ENCODE peak calls at places on chromosome 3, in four cellular contexts. One of them, this sample, is unnamed.
A peak's percentile ranks its signal among the peaks of the same experiment; 100 is the strongest.

GRCh38 chr3:154548341-154548740 is 118.4 kb upstream of the GPR149 start:
- DNase-seq in IMR-90: no peak
- DNase-seq in mesenchymal stem cell: no peak
- DNase-seq in mesendoderm: no peak
- DNase-seq in this sample: peak; percentile 48

GRCh38 chr3:150830094-150830681 is 67.2 kb upstream of the SIAH2 start:
- DNase-seq in IMR-90: no peak
- DNase-seq in mesenchymal stem cell: peak; percentile 8
- DNase-seq in mesendoderm: peak; percentile 68
- DNase-seq in this sample: peak; percentile 40

GRCh38 chr3:108527109-108527508 is 16.7 kb upstream of the MYH15 start:
- DNase-seq in IMR-90: no peak
- DNase-seq in mesenchymal stem cell: peak; percentile 19
- DNase-seq in mesendoderm: peak; percentile 19
- DNase-seq in this sample: no peak

GRCh38 chr3:30344288-30344687 is 262.1 kb upstream of the TGFBR2 start:
- DNase-seq in IMR-90: no peak
- DNase-seq in mesenchymal stem cell: no peak
- DNase-seq in mesendoderm: no peak
- DNase-seq in this sample: no peak

GRCh38 chr3:37693791-37694194 is 167.9 kb upstream of the CTDSPL start:
- DNase-seq in IMR-90: no peak
- DNase-seq in mesenchymal stem cell: no peak
- DNase-seq in mesendoderm: peak; percentile 79
- DNase-seq in this sample: no peak

GRCh38 chr3:111715911-111716523 is 120.9 kb upstream of the ZBED2 start:
- DNase-seq in IMR-90: peak; percentile 45
- DNase-seq in mesenchymal stem cell: peak; percentile 46
- DNase-seq in mesendoderm: peak; percentile 42
- DNase-seq in this sample: peak; percentile 77

GRCh38 chr3:101643861-101644613 is 32.9 kb downstream of the ZBTB11 start:
- DNase-seq in IMR-90: peak; percentile 84
- DNase-seq in mesenchymal stem cell: peak; percentile 37
- DNase-seq in mesendoderm: no peak
- DNase-seq in this sample: peak; percentile 46

GRCh38 chr3:68290333-68290732 is 635.9 kb upstream of the SUCLG2 start:
- DNase-seq in IMR-90: no peak
- DNase-seq in mesenchymal stem cell: no peak
- DNase-seq in mesendoderm: no peak
- DNase-seq in this sample: no peak

GRCh38 chr3:48952510-48953118 is 34.0 kb downstream of the ARIH2 start:
- DNase-seq in IMR-90: no peak
- DNase-seq in mesenchymal stem cell: no peak
- DNase-seq in mesendoderm: peak; percentile 74
- DNase-seq in this sample: peak; percentile 45

GRCh38 chr3:190903156-190903555 is 40.7 kb upstream of the GMNC start:
- DNase-seq in IMR-90: no peak
- DNase-seq in mesenchymal stem cell: no peak
- DNase-seq in mesendoderm: no peak
- DNase-seq in this sample: no peak

GRCh38 chr3:194269610-194270145 is 81.5 kb downstream of the CPN2 start:
- DNase-seq in IMR-90: no peak
- DNase-seq in mesenchymal stem cell: peak; percentile 83
- DNase-seq in mesendoderm: peak; percentile 92
- DNase-seq in this sample: no peak

GRCh38 chr3:184549793-184550585 is 11.6 kb upstream of the EPHB3 start:
- DNase-seq in IMR-90: no peak
- DNase-seq in mesenchymal stem cell: no peak
- DNase-seq in mesendoderm: no peak
- DNase-seq in this sample: no peak

GRCh38 chr3:38614091-38614490 is 35.4 kb downstream of the SCN5A start:
- DNase-seq in IMR-90: no peak
- DNase-seq in mesenchymal stem cell: no peak
- DNase-seq in mesendoderm: no peak
- DNase-seq in this sample: no peak

GRCh38 chr3:145648396-145648795 is 512.6 kb downstream of the PLOD2 start:
- DNase-seq in IMR-90: no peak
- DNase-seq in mesenchymal stem cell: no peak
- DNase-seq in mesendoderm: no peak
- DNase-seq in this sample: no peak

GRCh38 chr3:56197259-56197965 is 270.9 kb downstream of the ERC2 start:
- DNase-seq in IMR-90: no peak
- DNase-seq in mesenchymal stem cell: no peak
- DNase-seq in mesendoderm: no peak
- DNase-seq in this sample: no peak

DNA sequence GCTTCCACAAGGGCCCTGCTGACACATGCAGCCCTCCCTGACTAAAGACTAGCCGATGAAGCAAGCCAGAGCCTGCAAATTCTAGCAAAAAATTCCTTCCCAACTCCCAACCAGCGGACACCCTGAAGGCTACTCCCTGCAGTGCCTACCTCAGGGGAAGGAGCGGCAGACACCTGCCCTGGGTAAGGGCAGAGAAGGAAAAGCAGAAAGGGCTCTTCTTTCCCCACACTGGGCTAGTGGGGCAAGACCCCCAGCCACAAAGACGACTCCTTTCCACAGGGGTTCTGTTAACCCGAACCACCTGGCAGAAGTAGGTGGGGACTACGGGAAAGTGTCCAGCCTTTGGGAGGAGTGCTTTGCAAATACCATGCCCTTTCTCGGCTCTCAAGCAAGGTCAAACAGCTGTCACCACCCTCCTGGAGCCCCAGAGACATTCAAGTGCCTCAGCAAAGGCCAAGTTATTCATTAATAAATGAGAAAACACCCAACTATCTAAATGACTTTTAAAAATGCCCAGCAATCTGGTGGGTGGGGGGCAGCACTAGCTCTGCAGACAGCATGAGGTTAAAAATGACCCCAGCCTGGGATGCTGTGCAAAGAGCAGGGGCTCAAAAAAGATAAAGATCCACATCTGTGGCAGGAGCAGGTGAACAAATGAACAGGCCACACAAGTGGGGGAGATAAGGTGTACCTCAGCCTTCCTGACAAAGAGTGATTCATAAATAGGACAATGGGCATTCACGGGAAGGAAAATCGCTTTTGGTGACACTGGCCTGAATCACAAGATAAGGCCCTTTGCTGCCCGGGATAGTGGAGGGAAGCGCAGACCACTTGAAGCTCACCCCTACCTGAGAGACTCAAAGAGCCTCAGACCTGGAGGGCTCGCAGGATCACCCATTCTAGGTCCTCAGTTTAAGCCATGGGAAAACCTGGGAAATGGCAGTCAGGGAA is 33.0 kb downstream of the CCDC12 start:
- DNase-seq in IMR-90: no peak
- DNase-seq in mesenchymal stem cell: no peak
- DNase-seq in mesendoderm: no peak
- DNase-seq in this sample: no peak
- H2BK120ac ChIP-seq in IMR-90: no peak overlapping the region
- H2BK120ac ChIP-seq in mesenchymal stem cell: no peak overlapping the region
- H2BK120ac ChIP-seq in mesendoderm: no peak overlapping the region
- H2BK120ac ChIP-seq in this sample: no peak overlapping the region

GRCh38 chr3:10505050-10505790 is at the start of gene ATP2B2:
- DNase-seq in IMR-90: no peak
- DNase-seq in mesenchymal stem cell: no peak
- DNase-seq in mesendoderm: peak; percentile 21
- DNase-seq in this sample: no peak
- H2BK120ac ChIP-seq in IMR-90: no peak within 1 kb of the TSS
- H2BK120ac ChIP-seq in mesenchymal stem cell: no peak within 1 kb of the TSS
- H2BK120ac ChIP-seq in mesendoderm: no peak within 1 kb of the TSS
- H2BK120ac ChIP-seq in this sample: no peak within 1 kb of the TSS

GRCh38 chr3:197014942-197015575 is 14.6 kb downstream of the MELTF start:
- DNase-seq in IMR-90: no peak
- DNase-seq in mesenchymal stem cell: no peak
- DNase-seq in mesendoderm: no peak
- DNase-seq in this sample: no peak
- H2BK120ac ChIP-seq in IMR-90: no peak overlapping the region
- H2BK120ac ChIP-seq in mesenchymal stem cell: no peak overlapping the region
- H2BK120ac ChIP-seq in mesendoderm: no peak overlapping the region
- H2BK120ac ChIP-seq in this sample: no peak overlapping the region

GRCh38 chr3:187188931-187189330 is 8.4 kb upstream of the RTP1 start:
- DNase-seq in IMR-90: peak; percentile 49
- DNase-seq in mesenchymal stem cell: peak; percentile 18
- DNase-seq in mesendoderm: no peak
- DNase-seq in this sample: no peak

GRCh38 chr3:187186375-187186774 is 10.9 kb upstream of the RTP1 start:
- DNase-seq in IMR-90: no peak
- DNase-seq in mesenchymal stem cell: no peak
- DNase-seq in mesendoderm: no peak
- DNase-seq in this sample: no peak

GRCh38 chr3:187183903-187184302 is 13.4 kb upstream of the RTP1 start:
- DNase-seq in IMR-90: no peak
- DNase-seq in mesenchymal stem cell: no peak
- DNase-seq in mesendoderm: no peak
- DNase-seq in this sample: peak; percentile 53

GRCh38 chr3:187185759-187186158 is 11.5 kb upstream of the RTP1 start:
- DNase-seq in IMR-90: no peak
- DNase-seq in mesenchymal stem cell: no peak
- DNase-seq in mesendoderm: peak; percentile 75
- DNase-seq in this sample: no peak

GRCh38 chr3:187186801-187187421 is 10.4 kb upstream of the RTP1 start:
- DNase-seq in IMR-90: peak; percentile 94
- DNase-seq in mesenchymal stem cell: peak; percentile 80
- DNase-seq in mesendoderm: peak; percentile 71
- DNase-seq in this sample: peak; percentile 96
- H2BK120ac ChIP-seq in IMR-90: peak overlapping the region; percentile 92
- H2BK120ac ChIP-seq in mesenchymal stem cell: no peak overlapping the region
- H2BK120ac ChIP-seq in mesendoderm: no peak overlapping the region
- H2BK120ac ChIP-seq in this sample: peak overlapping the region; percentile 40

GRCh38 chr3:157160652-157161480 is 919 bp upstream of the CCNL1 start:
- DNase-seq in IMR-90: peak; percentile 94
- DNase-seq in mesenchymal stem cell: peak; percentile 98
- DNase-seq in mesendoderm: peak; percentile 68
- DNase-seq in this sample: peak; percentile 99
- H2BK120ac ChIP-seq in IMR-90: peak overlapping the region; percentile 92
- H2BK120ac ChIP-seq in mesenchymal stem cell: no peak overlapping the region
- H2BK120ac ChIP-seq in mesendoderm: no peak overlapping the region
- H2BK120ac ChIP-seq in this sample: peak overlapping the region; percentile 99

GRCh38 chr3:110314512-110315114 is 757.0 kb upstream of the NECTIN3 start:
- DNase-seq in IMR-90: peak; percentile 39
- DNase-seq in mesenchymal stem cell: peak; percentile 68
- DNase-seq in mesendoderm: peak; percentile 82
- DNase-seq in this sample: peak; percentile 37

GRCh38 chr3:110307065-110307809 is 764.4 kb upstream of the NECTIN3 start:
- DNase-seq in IMR-90: peak; percentile 85
- DNase-seq in mesenchymal stem cell: peak; percentile 14
- DNase-seq in mesendoderm: no peak
- DNase-seq in this sample: no peak

DNA sequence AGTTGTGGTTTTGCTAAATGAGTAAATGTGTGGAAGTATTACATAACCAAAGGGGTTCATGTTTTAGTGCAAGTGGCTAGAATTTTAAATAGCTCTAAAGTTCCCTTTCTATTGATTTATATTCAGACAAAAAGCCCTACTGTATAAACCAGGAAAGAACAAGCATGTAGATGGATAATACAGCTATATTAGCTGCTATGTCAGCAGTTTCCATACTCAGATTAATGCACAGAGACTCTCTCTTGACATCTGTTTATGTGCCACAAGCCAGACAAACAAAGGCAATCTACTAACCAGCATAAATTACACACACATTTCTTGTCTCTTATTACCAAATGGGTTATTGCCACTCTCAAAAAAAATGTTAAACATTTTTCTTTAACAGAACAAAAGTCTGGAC is 760.1 kb upstream of the NECTIN3 start:
- DNase-seq in IMR-90: no peak
- DNase-seq in mesenchymal stem cell: no peak
- DNase-seq in mesendoderm: no peak
- DNase-seq in this sample: peak; percentile 6
- H2BK120ac ChIP-seq in IMR-90: no peak overlapping the region
- H2BK120ac ChIP-seq in mesenchymal stem cell: no peak overlapping the region
- H2BK120ac ChIP-seq in mesendoderm: no peak overlapping the region
- H2BK120ac ChIP-seq in this sample: no peak overlapping the region

GRCh38 chr3:113103588-113103987 is 107.8 kb upstream of the BOC start:
- DNase-seq in IMR-90: no peak
- DNase-seq in mesenchymal stem cell: no peak
- DNase-seq in mesendoderm: no peak
- DNase-seq in this sample: no peak
- H2BK120ac ChIP-seq in IMR-90: no peak overlapping the region
- H2BK120ac ChIP-seq in mesenchymal stem cell: no peak overlapping the region
- H2BK120ac ChIP-seq in mesendoderm: no peak overlapping the region
- H2BK120ac ChIP-seq in this sample: no peak overlapping the region

GRCh38 chr3:52090131-52090548 is 33.8 kb upstream of the DUSP7 start:
- DNase-seq in IMR-90: peak; percentile 92
- DNase-seq in mesenchymal stem cell: peak; percentile 94
- DNase-seq in mesendoderm: no peak
- DNase-seq in this sample: peak; percentile 52

GRCh38 chr3:52092291-52092660 is 35.9 kb upstream of the DUSP7 start:
- DNase-seq in IMR-90: no peak
- DNase-seq in mesenchymal stem cell: no peak
- DNase-seq in mesendoderm: no peak
- DNase-seq in this sample: no peak

GRCh38 chr3:52092891-52093290 is 36.5 kb upstream of the DUSP7 start:
- DNase-seq in IMR-90: no peak
- DNase-seq in mesenchymal stem cell: no peak
- DNase-seq in mesendoderm: no peak
- DNase-seq in this sample: no peak

GRCh38 chr3:52090620-52091468 is 34.5 kb upstream of the DUSP7 start:
- DNase-seq in IMR-90: no peak
- DNase-seq in mesenchymal stem cell: peak; percentile 14
- DNase-seq in mesendoderm: peak; percentile 30
- DNase-seq in this sample: no peak

DNA sequence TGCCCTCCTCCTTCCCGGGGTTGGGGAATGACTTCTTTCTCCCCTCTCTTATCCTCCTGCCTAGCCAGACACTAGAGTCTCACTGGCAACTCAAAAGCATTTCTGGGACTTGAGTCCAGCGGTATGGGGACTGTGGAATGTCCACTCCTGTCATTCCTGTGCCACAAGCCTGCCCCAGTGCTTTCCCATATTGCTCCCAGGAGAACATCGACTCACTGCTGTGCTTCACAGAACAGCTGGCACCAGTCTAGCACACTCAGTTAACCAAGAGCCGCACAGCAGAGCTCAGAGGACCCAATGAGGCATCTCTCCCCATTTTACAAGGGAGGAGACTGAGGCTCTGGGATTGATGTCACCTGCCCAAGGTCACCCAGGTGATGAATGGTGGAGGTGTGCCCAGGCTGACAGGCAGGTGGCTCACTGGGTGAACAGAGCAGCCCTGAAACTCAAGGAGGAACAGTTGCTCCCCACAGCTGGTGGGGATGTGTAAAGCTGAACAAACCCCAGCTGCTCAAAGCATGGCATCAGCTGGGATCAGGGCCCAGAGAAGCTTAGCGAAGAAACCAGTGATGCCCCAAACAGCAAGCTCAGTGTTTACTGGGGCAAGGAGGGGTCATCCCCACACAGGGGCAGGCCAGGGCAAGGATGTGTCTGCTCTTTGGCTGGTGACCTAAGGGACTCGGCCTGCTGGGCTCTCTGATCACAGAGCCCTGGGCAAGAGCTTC is 35.4 kb upstream of the DUSP7 start:
- DNase-seq in IMR-90: peak; percentile 49
- DNase-seq in mesenchymal stem cell: peak; percentile 76
- DNase-seq in mesendoderm: no peak
- DNase-seq in this sample: no peak
- H2BK120ac ChIP-seq in IMR-90: peak overlapping the region; percentile 93
- H2BK120ac ChIP-seq in mesenchymal stem cell: peak overlapping the region; percentile 77
- H2BK120ac ChIP-seq in mesendoderm: no peak overlapping the region
- H2BK120ac ChIP-seq in this sample: no peak overlapping the region

This sample was measured in trophoblast cell.